ENCODE peak calls at places on chromosomes 16 and 17, in four cellular contexts. I, M, Q and N are unnamed samples. For H3K4me1, the result is how much of the 10 kb centered on the place peaks cover.

GRCh38 chr17:80498242-80498919 is 22.0 kb upstream of the NPTX1 start:
- DNase-seq in M (peak), Q (no peak), I (no peak), N (no peak)

GRCh38 chr17:14744716-14745115 is 443.8 kb downstream of the HS3ST3B1 start:
- DNase-seq in Q (no peak), I (no peak), M (no peak), N (no peak)

GRCh38 chr17:78128616-78129384 is at the start of gene TMC6:
- DNase-seq in M (peak), Q (no peak), I (no peak), N (no peak)

GRCh38 chr16:11612110-11612981 is 25.6 kb upstream of the LITAF start:
- DNase-seq in M (peak), I (no peak), Q (no peak), N (no peak)

GRCh38 chr16:22633280-22633679 is 122.6 kb downstream of the NPIPB5 start:
- DNase-seq in M (no peak), Q (no peak), I (no peak), N (no peak)

GRCh38 chr17:199195-199604 is 17.8 kb upstream of the DOC2B start:
- DNase-seq in Q (no peak), M (no peak), I (no peak), N (no peak)

GRCh38 chr17:41212524-41213169 is 13.8 kb upstream of the KRTAP9-2 start:
- DNase-seq in M (no peak), I (no peak), Q (no peak), N (no peak)

GRCh38 chr17:79081571-79082276 is 7.1 kb downstream of the ENGASE start:
- DNase-seq in Q (no peak), M (no peak), I (no peak), N (no peak)

GRCh38 chr17:46154151-46154816 is 38.9 kb downstream of the KANSL1 start:
- DNase-seq in M (no peak), I (no peak), Q (no peak), N (no peak)
- H3K4me1 ChIP-seq in M (under half), I (under half), Q (half or more), N (under half)

GRCh38 chr17:8806206-8807069 is 7.3 kb upstream of the MFSD6L start:
- DNase-seq in I (no peak), M (no peak), Q (no peak), N (no peak)

GRCh38 chr17:8803531-8804416 is 4.6 kb upstream of the MFSD6L start:
- DNase-seq in M (peak), I (no peak), Q (no peak), N (no peak)

GRCh38 chr17:8801135-8801840 is 2.1 kb upstream of the MFSD6L start:
- DNase-seq in M (no peak), I (no peak), Q (no peak), N (no peak)

DNA sequence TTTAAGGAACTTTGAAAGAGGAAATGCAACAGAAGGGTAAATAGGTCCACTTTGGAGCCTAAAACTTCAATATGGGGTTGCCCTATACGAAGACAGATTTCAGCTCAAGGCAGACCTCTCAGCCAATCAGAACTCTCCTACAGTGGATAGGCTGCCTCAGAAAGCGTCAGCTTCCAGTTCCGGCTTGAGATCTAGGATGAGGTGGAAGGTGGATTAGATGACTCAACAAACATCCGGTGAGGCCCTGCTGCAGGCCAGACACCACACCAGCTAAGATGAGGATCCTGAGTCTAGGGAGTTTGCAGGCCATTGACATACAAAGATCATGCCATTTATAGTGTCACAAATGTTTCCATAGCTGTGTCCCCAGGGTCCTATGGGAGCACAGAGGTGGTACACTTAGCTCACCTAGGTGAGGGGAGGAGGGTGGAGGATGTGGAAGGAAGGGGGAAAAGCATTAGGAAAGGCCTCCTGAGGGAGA is 7.9 kb upstream of the MFSD6L start:
- DNase-seq in I (no peak), Q (peak), M (no peak), N (no peak)
- TF ChIP-seq SUZ12 in I (no peak), Q (no peak), M (no peak), N (no peak)

GRCh38 chr16:49953090-49953489 is 71.9 kb upstream of the CNEP1R1 start:
- DNase-seq in I (no peak), M (no peak), Q (no peak), N (no peak)

GRCh38 chr16:49947907-49948678 is 76.9 kb upstream of the CNEP1R1 start:
- DNase-seq in M (no peak), Q (no peak), I (no peak), N (no peak)

GRCh38 chr16:49956915-49957314 is 68.1 kb upstream of the CNEP1R1 start:
- DNase-seq in I (no peak), M (no peak), Q (no peak), N (no peak)

GRCh38 chr16:49951568-49952195 is 73.3 kb upstream of the CNEP1R1 start:
- DNase-seq in Q (no peak), M (no peak), I (no peak), N (no peak)

GRCh38 chr16:49952386-49952785 is 72.6 kb upstream of the CNEP1R1 start:
- DNase-seq in Q (no peak), I (no peak), M (no peak), N (no peak)
- TF ChIP-seq ZNF274 in Q (no peak), I (no peak), M (no peak), N (no peak)

GRCh38 chr17:74424658-74425057 is 7.2 kb upstream of the GPRC5C start:
- DNase-seq in M (no peak), I (no peak), Q (no peak), N (no peak)

GRCh38 chr17:74424117-74424516 is 7.8 kb upstream of the GPRC5C start:
- DNase-seq in I (no peak), Q (no peak), M (no peak), N (no peak)

GRCh38 chr17:74427763-74428153 is 4.1 kb upstream of the GPRC5C start:
- DNase-seq in Q (no peak), M (no peak), I (no peak), N (no peak)

GRCh38 chr17:74427048-74427762 is 4.7 kb upstream of the GPRC5C start:
- DNase-seq in Q (no peak), I (no peak), M (peak), N (no peak)

GRCh38 chr17:74426551-74427047 is 5.3 kb upstream of the GPRC5C start:
- DNase-seq in M (no peak), I (no peak), Q (no peak), N (no peak)
- H3K4me1 ChIP-seq in M (half or more), I (under half), Q (under half), N (under half)

GRCh38 chr17:47877368-47878034 is 18.5 kb upstream of the SP2 start:
- DNase-seq in Q (no peak), M (no peak), I (no peak), N (no peak)
- TF ChIP-seq SUZ12 in Q (no peak), M (no peak), I (no peak), N (no peak)

GRCh38 chr17:4263282-4264215 is at the start of gene ANKFY1:
- DNase-seq in Q (peak), M (peak), I (peak), N (peak)
- TF ChIP-seq ZNF274 in Q (no peak), M (peak), I (no peak), N (no peak)